ENCODE peak calls at places on chromosomes 11 and 22, in ten cellular contexts. One of them, this sample, is unnamed.

GRCh38 chr11:119175493-119176077 is 7.1 kb downstream of the NLRX1 start:
- DNase-seq in lung: no peak
- DNase-seq in brain microvascular endothelial cell: no peak
- DNase-seq in fibroblast of mammary gland: peak
- DNase-seq in cardiac muscle cell: peak
- DNase-seq in MCF 10A: peak
- DNase-seq in HFFc6: peak
- DNase-seq in GM12865: no peak
- DNase-seq in dorsolateral prefrontal cortex: no peak
- DNase-seq in pancreas: no peak
- DNase-seq in this sample: peak

GRCh38 chr11:33987545-33987944 is 64.0 kb upstream of the CAPRIN1 start:
- DNase-seq in lung: no peak
- DNase-seq in brain microvascular endothelial cell: no peak
- DNase-seq in fibroblast of mammary gland: no peak
- DNase-seq in pancreas: no peak
- DNase-seq in HFFc6: no peak
- DNase-seq in cardiac muscle cell: no peak
- DNase-seq in GM12865: no peak
- DNase-seq in MCF 10A: no peak
- DNase-seq in dorsolateral prefrontal cortex: no peak
- DNase-seq in this sample: no peak

GRCh38 chr11:1372660-1373059 is 17.1 kb upstream of the BRSK2 start:
- DNase-seq in brain microvascular endothelial cell: no peak
- DNase-seq in MCF 10A: no peak
- DNase-seq in cardiac muscle cell: no peak
- DNase-seq in HFFc6: no peak
- DNase-seq in GM12865: no peak
- DNase-seq in dorsolateral prefrontal cortex: no peak
- DNase-seq in pancreas: no peak
- DNase-seq in fibroblast of mammary gland: no peak
- DNase-seq in lung: no peak
- DNase-seq in this sample: no peak

GRCh38 chr11:8728566-8728965 is 46.0 kb downstream of the RPL27A start:
- DNase-seq in fibroblast of mammary gland: peak
- DNase-seq in pancreas: no peak
- DNase-seq in brain microvascular endothelial cell: peak
- DNase-seq in lung: no peak
- DNase-seq in MCF 10A: no peak
- DNase-seq in dorsolateral prefrontal cortex: no peak
- DNase-seq in cardiac muscle cell: peak
- DNase-seq in HFFc6: peak
- DNase-seq in GM12865: no peak
- DNase-seq in this sample: no peak

GRCh38 chr11:73248526-73249185 is 23.5 kb upstream of the P2RY6 start:
- DNase-seq in GM12865: no peak
- DNase-seq in brain microvascular endothelial cell: no peak
- DNase-seq in cardiac muscle cell: no peak
- DNase-seq in fibroblast of mammary gland: no peak
- DNase-seq in HFFc6: no peak
- DNase-seq in MCF 10A: no peak
- DNase-seq in dorsolateral prefrontal cortex: no peak
- DNase-seq in lung: no peak
- DNase-seq in pancreas: no peak
- DNase-seq in this sample: no peak

GRCh38 chr11:43944761-43945311 is 2.4 kb downstream of the C11orf96 start:
- DNase-seq in cardiac muscle cell: peak
- DNase-seq in HFFc6: no peak
- DNase-seq in dorsolateral prefrontal cortex: peak
- DNase-seq in pancreas: peak
- DNase-seq in lung: peak
- DNase-seq in GM12865: peak
- DNase-seq in brain microvascular endothelial cell: peak
- DNase-seq in fibroblast of mammary gland: no peak
- DNase-seq in MCF 10A: peak
- DNase-seq in this sample: no peak

GRCh38 chr11:64126796-64127195 is 39.1 kb downstream of the MACROD1 start:
- DNase-seq in fibroblast of mammary gland: no peak
- DNase-seq in brain microvascular endothelial cell: no peak
- DNase-seq in HFFc6: no peak
- DNase-seq in cardiac muscle cell: no peak
- DNase-seq in dorsolateral prefrontal cortex: no peak
- DNase-seq in lung: no peak
- DNase-seq in pancreas: peak
- DNase-seq in GM12865: no peak
- DNase-seq in MCF 10A: no peak
- DNase-seq in this sample: no peak

GRCh38 chr22:35617137-35617755 is at the start of gene MB:
- DNase-seq in MCF 10A: no peak
- DNase-seq in lung: no peak
- DNase-seq in cardiac muscle cell: no peak
- DNase-seq in GM12865: no peak
- DNase-seq in dorsolateral prefrontal cortex: no peak
- DNase-seq in pancreas: no peak
- DNase-seq in fibroblast of mammary gland: no peak
- DNase-seq in HFFc6: no peak
- DNase-seq in brain microvascular endothelial cell: no peak
- DNase-seq in this sample: no peak

GRCh38 chr11:78921517-78921916 is 346.9 kb upstream of the NARS2 start:
- DNase-seq in pancreas: no peak
- DNase-seq in MCF 10A: no peak
- DNase-seq in cardiac muscle cell: no peak
- DNase-seq in lung: no peak
- DNase-seq in HFFc6: no peak
- DNase-seq in fibroblast of mammary gland: no peak
- DNase-seq in dorsolateral prefrontal cortex: no peak
- DNase-seq in brain microvascular endothelial cell: no peak
- DNase-seq in GM12865: no peak
- DNase-seq in this sample: no peak

GRCh38 chr11:122811721-122812120 is 26.6 kb upstream of the CRTAM start:
- DNase-seq in GM12865: no peak
- DNase-seq in HFFc6: no peak
- DNase-seq in cardiac muscle cell: no peak
- DNase-seq in lung: no peak
- DNase-seq in MCF 10A: no peak
- DNase-seq in brain microvascular endothelial cell: no peak
- DNase-seq in dorsolateral prefrontal cortex: no peak
- DNase-seq in fibroblast of mammary gland: no peak
- DNase-seq in pancreas: no peak
- DNase-seq in this sample: no peak

GRCh38 chr11:31069447-31070205 is 299.9 kb downstream of the DCDC1 start:
- DNase-seq in HFFc6: no peak
- DNase-seq in MCF 10A: no peak
- DNase-seq in fibroblast of mammary gland: no peak
- DNase-seq in brain microvascular endothelial cell: no peak
- DNase-seq in pancreas: no peak
- DNase-seq in dorsolateral prefrontal cortex: no peak
- DNase-seq in lung: no peak
- DNase-seq in cardiac muscle cell: no peak
- DNase-seq in GM12865: no peak
- DNase-seq in this sample: peak

GRCh38 chr11:44133335-44133946 is 38.0 kb downstream of the EXT2 start:
- DNase-seq in brain microvascular endothelial cell: peak
- DNase-seq in lung: no peak
- DNase-seq in GM12865: peak
- DNase-seq in MCF 10A: peak
- DNase-seq in cardiac muscle cell: peak
- DNase-seq in HFFc6: peak
- DNase-seq in pancreas: no peak
- DNase-seq in dorsolateral prefrontal cortex: peak
- DNase-seq in fibroblast of mammary gland: peak
- DNase-seq in this sample: peak

GRCh38 chr11:64122411-64123101 is 43.4 kb downstream of the MACROD1 start:
- DNase-seq in GM12865: no peak
- DNase-seq in MCF 10A: no peak
- DNase-seq in pancreas: no peak
- DNase-seq in brain microvascular endothelial cell: no peak
- DNase-seq in dorsolateral prefrontal cortex: no peak
- DNase-seq in HFFc6: no peak
- DNase-seq in cardiac muscle cell: no peak
- DNase-seq in lung: no peak
- DNase-seq in fibroblast of mammary gland: no peak
- DNase-seq in this sample: no peak

GRCh38 chr11:129278586-129279319 is 86.6 kb upstream of the ARHGAP32 start:
- DNase-seq in MCF 10A: peak
- DNase-seq in HFFc6: no peak
- DNase-seq in dorsolateral prefrontal cortex: no peak
- DNase-seq in cardiac muscle cell: peak
- DNase-seq in GM12865: no peak
- DNase-seq in pancreas: peak
- DNase-seq in brain microvascular endothelial cell: no peak
- DNase-seq in lung: no peak
- DNase-seq in fibroblast of mammary gland: no peak
- DNase-seq in this sample: no peak

GRCh38 chr11:130522284-130522961 is 74.0 kb downstream of the ADAMTS15 start:
- DNase-seq in dorsolateral prefrontal cortex: peak
- DNase-seq in pancreas: peak
- DNase-seq in HFFc6: peak
- DNase-seq in GM12865: no peak
- DNase-seq in lung: peak
- DNase-seq in brain microvascular endothelial cell: peak
- DNase-seq in fibroblast of mammary gland: peak
- DNase-seq in MCF 10A: peak
- DNase-seq in cardiac muscle cell: peak
- DNase-seq in this sample: peak

GRCh38 chr11:70824590-70825300 is 426.4 kb downstream of the CTTN start:
- DNase-seq in lung: no peak
- DNase-seq in MCF 10A: no peak
- DNase-seq in cardiac muscle cell: peak
- DNase-seq in fibroblast of mammary gland: no peak
- DNase-seq in GM12865: no peak
- DNase-seq in pancreas: no peak
- DNase-seq in dorsolateral prefrontal cortex: no peak
- DNase-seq in brain microvascular endothelial cell: no peak
- DNase-seq in HFFc6: no peak
- DNase-seq in this sample: no peak

GRCh38 chr11:116709970-116710369 is 62.8 kb downstream of the BUD13 start:
- DNase-seq in cardiac muscle cell: no peak
- DNase-seq in MCF 10A: no peak
- DNase-seq in lung: no peak
- DNase-seq in GM12865: no peak
- DNase-seq in HFFc6: no peak
- DNase-seq in brain microvascular endothelial cell: no peak
- DNase-seq in dorsolateral prefrontal cortex: peak
- DNase-seq in fibroblast of mammary gland: no peak
- DNase-seq in pancreas: no peak
- DNase-seq in this sample: no peak

GRCh38 chr11:122177238-122177637 is 61.2 kb upstream of the BLID start:
- DNase-seq in fibroblast of mammary gland: no peak
- DNase-seq in GM12865: no peak
- DNase-seq in lung: no peak
- DNase-seq in pancreas: no peak
- DNase-seq in MCF 10A: no peak
- DNase-seq in cardiac muscle cell: no peak
- DNase-seq in dorsolateral prefrontal cortex: no peak
- DNase-seq in HFFc6: no peak
- DNase-seq in brain microvascular endothelial cell: no peak
- DNase-seq in this sample: no peak

DNA sequence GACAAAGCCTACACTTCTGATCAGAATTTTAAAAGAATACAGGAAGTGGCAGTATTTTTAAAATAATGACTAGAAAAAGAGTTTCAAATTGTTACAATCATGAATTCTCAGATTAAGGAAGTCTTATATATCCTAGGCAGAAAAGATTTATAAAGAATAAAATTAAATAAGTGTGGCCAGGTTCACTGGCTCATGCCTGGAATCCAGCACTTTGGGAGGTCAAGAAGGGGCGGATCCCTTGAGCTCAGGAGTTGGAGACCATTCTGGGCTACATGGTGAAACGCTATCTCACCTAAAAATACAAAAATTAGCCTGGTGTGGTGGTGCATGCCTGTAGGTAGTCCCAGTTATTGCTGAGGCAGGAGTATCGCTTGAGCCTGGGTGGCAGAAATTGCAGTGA is 24.1 kb downstream of the XKR3 start:
- DNase-seq in cardiac muscle cell: no peak
- DNase-seq in HFFc6: no peak
- DNase-seq in fibroblast of mammary gland: no peak
- DNase-seq in pancreas: no peak
- DNase-seq in dorsolateral prefrontal cortex: no peak
- DNase-seq in MCF 10A: no peak
- DNase-seq in brain microvascular endothelial cell: no peak
- DNase-seq in lung: no peak
- DNase-seq in GM12865: no peak
- DNase-seq in this sample: no peak
- TF ChIP-seq CTCF in cardiac muscle cell: no peak
- TF ChIP-seq CTCF in HFFc6: no peak
- TF ChIP-seq CTCF in fibroblast of mammary gland: no peak
- TF ChIP-seq CTCF in pancreas: no peak
- TF ChIP-seq CTCF in dorsolateral prefrontal cortex: no peak
- TF ChIP-seq CTCF in MCF 10A: no peak
- TF ChIP-seq CTCF in brain microvascular endothelial cell: no peak
- TF ChIP-seq CTCF in lung: no peak
- TF ChIP-seq CTCF in GM12865: no peak
- TF ChIP-seq CTCF in this sample: no peak

DNA sequence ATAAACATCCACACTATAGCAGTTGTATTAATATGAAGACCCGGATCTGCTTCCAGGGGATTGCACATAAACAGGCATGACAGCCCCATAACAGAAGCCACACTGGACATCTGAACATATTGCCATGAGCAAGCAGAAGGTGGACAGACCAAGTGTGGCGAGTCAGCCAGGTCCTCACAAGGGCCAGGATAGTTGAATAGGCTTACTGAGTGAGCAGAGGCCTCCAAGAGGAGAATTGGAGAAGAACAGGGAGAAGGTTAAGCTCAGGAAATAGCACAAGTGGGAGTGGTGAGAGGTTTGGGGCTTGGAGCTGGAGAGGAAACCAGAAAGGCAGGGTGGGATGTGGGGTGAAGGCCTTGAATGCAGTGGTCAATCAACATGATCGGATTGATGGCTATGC is 10.8 kb downstream of the SLC35C1 start:
- DNase-seq in dorsolateral prefrontal cortex: no peak
- DNase-seq in cardiac muscle cell: peak
- DNase-seq in MCF 10A: peak
- DNase-seq in lung: no peak
- DNase-seq in brain microvascular endothelial cell: peak
- DNase-seq in pancreas: no peak
- DNase-seq in GM12865: no peak
- DNase-seq in fibroblast of mammary gland: peak
- DNase-seq in HFFc6: peak
- DNase-seq in this sample: peak
- TF ChIP-seq CTCF in dorsolateral prefrontal cortex: no peak
- TF ChIP-seq CTCF in cardiac muscle cell: no peak
- TF ChIP-seq CTCF in MCF 10A: peak
- TF ChIP-seq CTCF in lung: no peak
- TF ChIP-seq CTCF in brain microvascular endothelial cell: no peak
- TF ChIP-seq CTCF in pancreas: no peak
- TF ChIP-seq CTCF in GM12865: no peak
- TF ChIP-seq CTCF in fibroblast of mammary gland: no peak
- TF ChIP-seq CTCF in HFFc6: peak
- TF ChIP-seq CTCF in this sample: no peak

GRCh38 chr11:95923441-95923729 is 522 bp downstream of the MTMR2 start:
- DNase-seq in pancreas: no peak
- DNase-seq in HFFc6: no peak
- DNase-seq in brain microvascular endothelial cell: no peak
- DNase-seq in lung: no peak
- DNase-seq in GM12865: no peak
- DNase-seq in cardiac muscle cell: peak
- DNase-seq in dorsolateral prefrontal cortex: no peak
- DNase-seq in MCF 10A: peak
- DNase-seq in fibroblast of mammary gland: no peak
- DNase-seq in this sample: no peak
- TF ChIP-seq CTCF in pancreas: no peak
- TF ChIP-seq CTCF in HFFc6: no peak
- TF ChIP-seq CTCF in brain microvascular endothelial cell: no peak
- TF ChIP-seq CTCF in lung: no peak
- TF ChIP-seq CTCF in GM12865: no peak
- TF ChIP-seq CTCF in cardiac muscle cell: no peak
- TF ChIP-seq CTCF in dorsolateral prefrontal cortex: no peak
- TF ChIP-seq CTCF in MCF 10A: no peak
- TF ChIP-seq CTCF in fibroblast of mammary gland: no peak
- TF ChIP-seq CTCF in this sample: no peak

GRCh38 chr11:55503449-55503848 is 50.8 kb upstream of the OR4C15 start:
- DNase-seq in cardiac muscle cell: no peak
- DNase-seq in dorsolateral prefrontal cortex: no peak
- DNase-seq in MCF 10A: no peak
- DNase-seq in lung: no peak
- DNase-seq in GM12865: no peak
- DNase-seq in HFFc6: no peak
- DNase-seq in brain microvascular endothelial cell: no peak
- DNase-seq in fibroblast of mammary gland: no peak
- DNase-seq in pancreas: no peak
- DNase-seq in this sample: no peak
- TF ChIP-seq CTCF in cardiac muscle cell: no peak
- TF ChIP-seq CTCF in dorsolateral prefrontal cortex: no peak
- TF ChIP-seq CTCF in MCF 10A: no peak
- TF ChIP-seq CTCF in lung: no peak
- TF ChIP-seq CTCF in GM12865: no peak
- TF ChIP-seq CTCF in HFFc6: peak
- TF ChIP-seq CTCF in brain microvascular endothelial cell: no peak
- TF ChIP-seq CTCF in fibroblast of mammary gland: no peak
- TF ChIP-seq CTCF in pancreas: no peak
- TF ChIP-seq CTCF in this sample: no peak

This sample was measured in bronchial epithelial cell.